ENCODE peak calls at places on chromosome 14, in seven cellular contexts. D is WTC11, Z is endothelial cell, J is T-helper 9 cell, S is adipocyte, W is amniotic epithelial cell, O is NCI-H526 treated with DMSO at 0.1 percent for 48 hours. U is an unnamed sample.

GRCh38 chr14:71363961-71364360 is 456.7 kb downstream of the PCNX1 start:
- DNase-seq in Z (no peak), J (no peak), W (peak; percentile 72), S (peak; percentile 62), O (no peak), D (no peak), U (no peak)

GRCh38 chr14:77376380-77376770 is 519 bp downstream of the TMED8 start:
- DNase-seq in W (no peak), O (no peak), D (peak; percentile 32), Z (peak; percentile 4), S (no peak), J (peak; percentile 9), U (peak; percentile 20)

GRCh38 chr14:81247271-81247766 is 26.6 kb upstream of the GTF2A1 start:
- DNase-seq in W (no peak), Z (no peak), D (no peak), S (peak; percentile 69), O (no peak), J (no peak), U (no peak)

GRCh38 chr14:44422699-44423098 is 84.4 kb downstream of the FSCB start:
- DNase-seq in D (no peak), O (no peak), J (no peak), W (no peak), S (no peak), Z (no peak), U (no peak)

GRCh38 chr14:68797180-68797670 is 4.4 kb upstream of the ZFP36L1 start:
- DNase-seq in O (no peak), S (no peak), D (peak; percentile 69), Z (no peak), W (no peak), J (no peak), U (no peak)

GRCh38 chr14:101556566-101557320 is 4.6 kb upstream of the DIO3 start:
- DNase-seq in Z (no peak), S (no peak), O (no peak), J (no peak), D (no peak), W (no peak), U (no peak)

GRCh38 chr14:92973265-92973797 is 50.4 kb downstream of the CHGA start:
- DNase-seq in Z (peak; percentile 72), J (no peak), O (no peak), D (peak; percentile 97), S (peak; percentile 57), W (peak; percentile 27), U (peak; percentile 57)

GRCh38 chr14:94129758-94130414 is 482 bp upstream of the IFI27L2 start:
- DNase-seq in O (peak; percentile 16), D (no peak), W (peak; percentile 47), Z (no peak), J (peak; percentile 21), S (peak; percentile 82), U (no peak)

GRCh38 chr14:69538766-69539165 is 35.9 kb downstream of the CCDC177 start:
- DNase-seq in O (no peak), Z (no peak), W (no peak), J (no peak), S (no peak), D (no peak), U (no peak)

GRCh38 chr14:68088463-68088862 is 268.9 kb downstream of the RAD51B start:
- DNase-seq in S (no peak), Z (no peak), W (no peak), D (no peak), O (no peak), J (no peak), U (no peak)